ENCODE peak calls at places on chromosomes 3 and 15, in seven cellular contexts. H is CD4-positive, alpha-beta T cell; C is transverse colon; K is NCI-H69; Q is HT1080; U is progenitor cell of endocrine pancreas; E is nucleus accumbens. T is an unnamed sample.

GRCh38 chr3:119311191-119311925 is 17.2 kb downstream of the ARHGAP31 start:
- DNase-seq in U (no peak), H (no peak), E (no peak), K (no peak), Q (peak; percentile 97), C (no peak), T (peak; percentile 42)

GRCh38 chr3:5188419-5189405 is 1.2 kb downstream of the EDEM1 start:
- DNase-seq in K (peak; percentile 33), C (peak; percentile 46), U (no peak), Q (peak; percentile 32), H (peak; percentile 67), E (no peak), T (peak; percentile 51)

GRCh38 chr15:47194718-47195117 is 522.6 kb upstream of the SEMA6D start:
- DNase-seq in H (no peak), E (no peak), Q (peak; percentile 4), K (peak; percentile 60), U (no peak), C (no peak), T (peak; percentile 67)

GRCh38 chr15:58553365-58553918 is 121.7 kb downstream of the LIPC start:
- DNase-seq in Q (no peak), U (no peak), E (no peak), H (no peak), C (no peak), K (no peak), T (no peak)

GRCh38 chr3:50292924-50293801 is 934 bp upstream of the IFRD2 start:
- DNase-seq in U (no peak), Q (no peak), H (no peak), E (no peak), C (no peak), K (no peak), T (no peak)

GRCh38 chr15:64284037-64284436 is 71.9 kb downstream of the CSNK1G1 start:
- DNase-seq in C (no peak), H (no peak), Q (peak; percentile 45), E (no peak), K (no peak), U (no peak), T (no peak)

GRCh38 chr3:8937064-8938020 is 25.9 kb downstream of the RAD18 start:
- DNase-seq in K (no peak), H (no peak), U (no peak), Q (peak; percentile 87), E (no peak), C (no peak), T (peak; percentile 73)

GRCh38 chr3:170961616-170962400 is 53.4 kb upstream of the EIF5A2 start:
- DNase-seq in C (no peak), Q (peak; percentile 53), H (no peak), K (peak; percentile 43), E (peak; percentile 4), U (no peak), T (peak; percentile 70)

GRCh38 chr15:67184208-67184925 is 70.1 kb downstream of the AAGAB start:
- DNase-seq in K (no peak), C (no peak), Q (no peak), U (no peak), E (no peak), H (no peak), T (no peak)